ENCODE peak calls at places on chromosomes 13 and 19, in four cellular contexts. U is GM23248; Y is heart right ventricle; A is CD8-positive, alpha-beta T cell. J is an unnamed sample.

GRCh38 chr13:34750078-34750703 is 191.9 kb upstream of the NBEA start:
- DNase-seq in U (peak; percentile 12), Y (peak; percentile 45), A (no peak), J (peak; percentile 58)

GRCh38 chr19:458091-459042 is 2.5 kb downstream of the SHC2 start:
- DNase-seq in A (no peak), U (no peak), Y (no peak), J (no peak)

GRCh38 chr13:105948143-105948542 is 587.3 kb downstream of the EFNB2 start:
- DNase-seq in Y (no peak), U (no peak), A (no peak), J (no peak)

GRCh38 chr19:42942187-42942789 is 5.3 kb upstream of the PSG7 start:
- DNase-seq in A (no peak), Y (no peak), U (peak; percentile 45), J (peak; percentile 36)

GRCh38 chr19:6828698-6829633 is 56.5 kb downstream of the VAV1 start:
- DNase-seq in Y (no peak), U (peak; percentile 10), A (no peak), J (peak; percentile 56)

GRCh38 chr13:113967729-113968462 is 6.0 kb downstream of the C13orf46 start:
- DNase-seq in A (no peak), Y (no peak), U (no peak), J (no peak)

GRCh38 chr19:12885749-12886706 is 973 bp downstream of the KLF1 start:
- DNase-seq in A (no peak), U (no peak), Y (no peak), J (no peak)

GRCh38 chr19:6273701-6274601 is 5.8 kb downstream of the MLLT1 start:
- DNase-seq in U (peak; percentile 99), A (no peak), Y (peak; percentile 78), J (peak; percentile 65)

GRCh38 chr13:19618925-19619324 is 14.5 kb upstream of the MPHOSPH8 start:
- DNase-seq in A (no peak), Y (no peak), U (peak; percentile 54), J (no peak)

GRCh38 chr19:50203281-50204080 is at the start of gene MYH14:
- DNase-seq in Y (peak; percentile 85), A (no peak), U (peak; percentile 63), J (peak; percentile 90)

GRCh38 chr13:98222816-98223215 is 45.7 kb upstream of the RNF113B start:
- DNase-seq in A (no peak), U (no peak), Y (no peak), J (no peak)

GRCh38 chr19:8194528-8195275 is 14.5 kb upstream of the CERS4 start:
- DNase-seq in Y (no peak), U (no peak), A (peak; percentile 23), J (no peak)

GRCh38 chr13:107883561-107884175 is 331.7 kb downstream of the LIG4 start:
- DNase-seq in U (peak; percentile 83), Y (no peak), A (no peak), J (no peak)

GRCh38 chr13:94711561-94712286 is 621 bp downstream of the SOX21 start:
- DNase-seq in Y (no peak), A (no peak), U (peak; percentile 39), J (no peak)

GRCh38 chr19:1245468-1245867 is 2.9 kb upstream of the MIDN start:
- DNase-seq in U (no peak), Y (no peak), A (no peak), J (no peak)

GRCh38 chr13:72229067-72229466 is 362.1 kb upstream of the DACH1 start:
- DNase-seq in U (no peak), Y (no peak), A (no peak), J (no peak)

GRCh38 chr13:86402500-86402899 is 603.3 kb upstream of the SLITRK6 start:
- DNase-seq in U (no peak), Y (no peak), A (no peak), J (no peak)

GRCh38 chr13:31223215-31223614 is 23.4 kb downstream of the B3GLCT start:
- DNase-seq in Y (no peak), U (no peak), A (no peak), J (no peak)

GRCh38 chr13:109869312-109870237 is 83.2 kb upstream of the IRS2 start:
- DNase-seq in Y (peak; percentile 80), A (no peak), U (peak; percentile 65), J (peak; percentile 90)

GRCh38 chr13:73429691-73430090 is 370.9 kb downstream of the KLF5 start:
- DNase-seq in U (peak; percentile 42), A (no peak), Y (no peak), J (no peak)

GRCh38 chr19:40228371-40228770 is 1.9 kb upstream of the CCNP start:
- DNase-seq in A (no peak), Y (no peak), U (no peak), J (no peak)

DNA sequence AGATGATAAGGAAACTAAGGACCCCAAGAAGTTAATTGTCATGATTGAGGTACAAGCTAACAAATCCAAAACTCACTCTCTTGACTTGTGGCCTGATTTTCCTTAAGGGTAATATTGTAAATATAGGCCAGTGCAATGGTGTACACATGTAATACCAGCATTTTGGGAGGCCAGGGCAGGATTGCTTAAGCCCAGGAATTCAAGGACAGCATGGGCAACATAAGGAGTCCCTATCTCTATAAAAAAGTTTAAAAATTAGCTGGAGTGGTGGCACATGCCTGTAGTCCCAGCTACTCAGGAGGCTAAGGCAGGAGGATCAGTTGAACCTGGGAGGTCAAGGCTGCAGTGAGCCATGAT is 28.7 kb upstream of the GARRE1 start:
- DNase-seq in U (no peak), Y (no peak), A (no peak), J (no peak)
- H3K36me3 ChIP-seq in U (peaks cover 72% of the 10 kb centered on the region), Y (no peaks in the 10 kb centered on the region), A (peaks cover 58% of the 10 kb centered on the region), J (no peaks in the 10 kb centered on the region)

GRCh38 chr19:23403024-23403423 is 7.8 kb upstream of the ZNF91 start:
- DNase-seq in U (no peak), Y (no peak), A (no peak), J (no peak)

GRCh38 chr19:23404676-23405075 is 9.4 kb upstream of the ZNF91 start:
- DNase-seq in A (no peak), U (no peak), Y (no peak), J (no peak)

GRCh38 chr19:23401086-23401485 is 5.8 kb upstream of the ZNF91 start:
- DNase-seq in Y (no peak), U (no peak), A (no peak), J (no peak)

GRCh38 chr19:23403581-23404324 is 8.5 kb upstream of the ZNF91 start:
- DNase-seq in Y (no peak), A (no peak), U (no peak), J (no peak)

DNA sequence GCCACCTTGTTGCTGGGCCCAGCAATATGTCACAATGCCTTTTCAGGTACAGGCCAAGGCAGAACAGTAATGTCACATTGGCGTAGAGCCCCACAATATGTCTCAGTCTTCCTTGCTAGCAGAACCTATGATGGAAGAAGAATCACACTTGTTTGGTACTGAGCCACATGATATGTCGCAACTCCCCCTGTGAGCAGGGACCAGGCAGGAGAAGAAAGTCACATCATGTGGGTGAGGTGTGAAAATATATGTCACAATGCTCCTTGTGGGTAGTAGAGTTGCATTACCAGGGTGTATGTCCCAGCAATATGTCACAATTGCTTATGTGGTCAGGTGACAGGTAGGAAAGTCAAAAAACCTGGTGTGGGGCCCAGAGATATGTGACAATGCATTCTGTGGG is 7.1 kb upstream of the ZNF91 start:
- DNase-seq in Y (no peak), A (no peak), U (no peak), J (no peak)
- H3K36me3 ChIP-seq in Y (no peaks in the 10 kb centered on the region), A (no peaks in the 10 kb centered on the region), U (no peaks in the 10 kb centered on the region), J (no peaks in the 10 kb centered on the region)

GRCh38 chr19:47644743-47645499 is 36.0 kb downstream of the BICRA start:
- DNase-seq in A (no peak), Y (no peak), U (no peak), J (no peak)
- H3K36me3 ChIP-seq in A (no peaks in the 10 kb centered on the region), Y (no peaks in the 10 kb centered on the region), U (peaks cover 3% of the 10 kb centered on the region), J (no peaks in the 10 kb centered on the region)

GRCh38 chr13:75752848-75753247 is 116.7 kb downstream of the LMO7 start:
- DNase-seq in Y (no peak), U (no peak), A (no peak), J (no peak)
- H3K36me3 ChIP-seq in Y (no peaks in the 10 kb centered on the region), U (peaks cover 29% of the 10 kb centered on the region), A (no peaks in the 10 kb centered on the region), J (no peaks in the 10 kb centered on the region)

GRCh38 chr13:33229446-33230177 is 55.9 kb downstream of the STARD13 start:
- DNase-seq in A (no peak), Y (peak; percentile 50), U (no peak), J (no peak)
- H3K36me3 ChIP-seq in A (no peaks in the 10 kb centered on the region), Y (no peaks in the 10 kb centered on the region), U (peaks cover 4% of the 10 kb centered on the region), J (no peaks in the 10 kb centered on the region)

GRCh38 chr19:10163557-10163956 is 31.2 kb downstream of the DNMT1 start:
- DNase-seq in U (no peak), Y (no peak), A (no peak), J (no peak)

GRCh38 chr19:10158071-10158470 is 36.7 kb downstream of the DNMT1 start:
- DNase-seq in A (no peak), Y (no peak), U (no peak), J (no peak)

GRCh38 chr19:10155834-10156233 is 36.1 kb upstream of the EIF3G start:
- DNase-seq in A (no peak), U (peak; percentile 82), Y (no peak), J (no peak)

GRCh38 chr19:10159610-10160009 is 35.1 kb downstream of the DNMT1 start:
- DNase-seq in Y (no peak), U (no peak), A (no peak), J (no peak)

DNA sequence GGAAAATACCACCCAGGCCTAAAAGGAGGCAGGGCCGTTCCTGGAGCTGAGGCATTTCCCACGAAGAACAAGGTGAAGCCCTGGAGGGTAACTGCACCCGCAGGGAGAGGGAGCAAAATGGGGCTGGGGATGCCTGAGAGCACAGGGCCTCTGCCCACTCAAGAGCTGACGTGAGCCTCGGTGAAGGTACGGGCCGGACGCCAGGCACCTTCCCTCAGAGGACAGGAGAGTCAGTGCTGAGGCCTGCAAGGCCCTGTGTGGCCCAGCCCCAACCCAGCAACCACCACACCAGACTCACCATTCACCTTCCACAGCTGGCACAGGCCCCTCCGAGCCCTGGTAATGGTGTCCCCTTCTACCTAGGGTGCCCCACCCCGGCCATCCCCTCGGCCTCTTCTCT is 36.3 kb downstream of the DNMT1 start:
- DNase-seq in Y (no peak), U (no peak), A (no peak), J (no peak)
- H3K36me3 ChIP-seq in Y (no peaks in the 10 kb centered on the region), U (peaks cover 34% of the 10 kb centered on the region), A (peaks cover 82% of the 10 kb centered on the region), J (no peaks in the 10 kb centered on the region)

GRCh38 chr19:4861147-4861546 is 6.3 kb downstream of the PLIN3 start:
- DNase-seq in U (no peak), A (no peak), Y (no peak), J (no peak)
- H3K36me3 ChIP-seq in U (peaks cover 49% of the 10 kb centered on the region), A (no peaks in the 10 kb centered on the region), Y (no peaks in the 10 kb centered on the region), J (no peaks in the 10 kb centered on the region)

J was measured in testis.